ENCODE peak calls at places on chromosomes 4 and X, in nine cellular contexts. One of them, this sample, is unnamed.

GRCh38 chrX:9285342-9285771 is 179.5 kb upstream of the TBL1X start:
- DNase-seq in GM23248: no peak
- DNase-seq in OCI-LY7: no peak
- DNase-seq in PC-3: peak; percentile 32
- DNase-seq in HCT116: no peak
- DNase-seq in SK-N-SH: no peak
- DNase-seq in hepatocyte: no peak
- DNase-seq in neural progenitor cell: no peak
- DNase-seq in MM.1S: no peak
- DNase-seq in this sample: no peak

GRCh38 chr4:109682875-109683274 is 20.4 kb downstream of the CASP6 start:
- DNase-seq in GM23248: no peak
- DNase-seq in HCT116: no peak
- DNase-seq in PC-3: no peak
- DNase-seq in hepatocyte: no peak
- DNase-seq in neural progenitor cell: peak; percentile 55
- DNase-seq in MM.1S: no peak
- DNase-seq in OCI-LY7: no peak
- DNase-seq in SK-N-SH: no peak
- DNase-seq in this sample: peak; percentile 61

GRCh38 chr4:66443020-66443419 is 772.7 kb upstream of the EPHA5 start:
- DNase-seq in hepatocyte: no peak
- DNase-seq in neural progenitor cell: no peak
- DNase-seq in GM23248: no peak
- DNase-seq in SK-N-SH: no peak
- DNase-seq in PC-3: no peak
- DNase-seq in OCI-LY7: no peak
- DNase-seq in MM.1S: no peak
- DNase-seq in HCT116: no peak
- DNase-seq in this sample: no peak

GRCh38 chr4:150385606-150386005 is 196.3 kb upstream of the MAB21L2 start:
- DNase-seq in hepatocyte: peak; percentile 39
- DNase-seq in SK-N-SH: no peak
- DNase-seq in PC-3: peak; percentile 49
- DNase-seq in GM23248: peak; percentile 95
- DNase-seq in HCT116: no peak
- DNase-seq in neural progenitor cell: peak; percentile 21
- DNase-seq in OCI-LY7: no peak
- DNase-seq in MM.1S: no peak
- DNase-seq in this sample: peak; percentile 40

GRCh38 chr4:76758996-76759395 is 138.9 kb downstream of the SOWAHB start:
- DNase-seq in SK-N-SH: no peak
- DNase-seq in GM23248: peak; percentile 67
- DNase-seq in neural progenitor cell: no peak
- DNase-seq in MM.1S: no peak
- DNase-seq in HCT116: no peak
- DNase-seq in PC-3: no peak
- DNase-seq in hepatocyte: no peak
- DNase-seq in OCI-LY7: no peak
- DNase-seq in this sample: no peak

GRCh38 chr4:89549907-89550306 is 242.3 kb upstream of the GPRIN3 start:
- DNase-seq in GM23248: peak; percentile 30
- DNase-seq in HCT116: no peak
- DNase-seq in hepatocyte: no peak
- DNase-seq in SK-N-SH: no peak
- DNase-seq in neural progenitor cell: no peak
- DNase-seq in PC-3: peak; percentile 2
- DNase-seq in MM.1S: no peak
- DNase-seq in OCI-LY7: no peak
- DNase-seq in this sample: no peak

GRCh38 chr4:7052923-7053715 is 9.9 kb downstream of the TADA2B start:
- DNase-seq in PC-3: no peak
- DNase-seq in HCT116: no peak
- DNase-seq in SK-N-SH: no peak
- DNase-seq in GM23248: peak; percentile 72
- DNase-seq in hepatocyte: no peak
- DNase-seq in neural progenitor cell: no peak
- DNase-seq in MM.1S: no peak
- DNase-seq in OCI-LY7: no peak
- DNase-seq in this sample: no peak

GRCh38 chr4:40264995-40265909 is 68.4 kb downstream of the RHOH start:
- DNase-seq in GM23248: no peak
- DNase-seq in SK-N-SH: peak; percentile 67
- DNase-seq in OCI-LY7: peak; percentile 22
- DNase-seq in neural progenitor cell: peak; percentile 15
- DNase-seq in PC-3: no peak
- DNase-seq in MM.1S: peak; percentile 74
- DNase-seq in HCT116: no peak
- DNase-seq in hepatocyte: peak; percentile 30
- DNase-seq in this sample: no peak

GRCh38 chr4:8700576-8700975 is 108.0 kb downstream of the CPZ start:
- DNase-seq in PC-3: no peak
- DNase-seq in SK-N-SH: peak; percentile 23
- DNase-seq in HCT116: no peak
- DNase-seq in hepatocyte: no peak
- DNase-seq in OCI-LY7: no peak
- DNase-seq in GM23248: peak; percentile 6
- DNase-seq in MM.1S: no peak
- DNase-seq in neural progenitor cell: no peak
- DNase-seq in this sample: no peak

GRCh38 chr4:75940692-75941253 is at the start of gene NAAA:
- DNase-seq in OCI-LY7: peak; percentile 81
- DNase-seq in MM.1S: peak; percentile 85
- DNase-seq in hepatocyte: peak; percentile 76
- DNase-seq in SK-N-SH: peak; percentile 92
- DNase-seq in PC-3: peak; percentile 55
- DNase-seq in HCT116: peak; percentile 51
- DNase-seq in GM23248: peak; percentile 81
- DNase-seq in neural progenitor cell: peak; percentile 87
- DNase-seq in this sample: peak; percentile 93

GRCh38 chr4:104979083-104979760 is 167.5 kb upstream of the TET2 start:
- DNase-seq in GM23248: no peak
- DNase-seq in hepatocyte: no peak
- DNase-seq in SK-N-SH: no peak
- DNase-seq in neural progenitor cell: no peak
- DNase-seq in OCI-LY7: no peak
- DNase-seq in HCT116: no peak
- DNase-seq in PC-3: no peak
- DNase-seq in MM.1S: no peak
- DNase-seq in this sample: no peak

GRCh38 chrX:104430720-104431119 is 135.3 kb upstream of the IL1RAPL2 start:
- DNase-seq in PC-3: peak; percentile 43
- DNase-seq in SK-N-SH: no peak
- DNase-seq in GM23248: no peak
- DNase-seq in OCI-LY7: no peak
- DNase-seq in neural progenitor cell: no peak
- DNase-seq in MM.1S: no peak
- DNase-seq in HCT116: no peak
- DNase-seq in hepatocyte: no peak
- DNase-seq in this sample: no peak

GRCh38 chr4:83923341-83923740 is 387.4 kb downstream of the GPAT3 start:
- DNase-seq in PC-3: no peak
- DNase-seq in GM23248: no peak
- DNase-seq in SK-N-SH: no peak
- DNase-seq in hepatocyte: no peak
- DNase-seq in neural progenitor cell: no peak
- DNase-seq in MM.1S: no peak
- DNase-seq in HCT116: no peak
- DNase-seq in OCI-LY7: no peak
- DNase-seq in this sample: no peak

GRCh38 chr4:83922419-83922818 is 386.5 kb downstream of the GPAT3 start:
- DNase-seq in HCT116: no peak
- DNase-seq in SK-N-SH: no peak
- DNase-seq in OCI-LY7: no peak
- DNase-seq in neural progenitor cell: peak; percentile 8
- DNase-seq in PC-3: no peak
- DNase-seq in GM23248: no peak
- DNase-seq in hepatocyte: no peak
- DNase-seq in MM.1S: no peak
- DNase-seq in this sample: peak; percentile 60

GRCh38 chr4:83921124-83921523 is 385.2 kb downstream of the GPAT3 start:
- DNase-seq in GM23248: no peak
- DNase-seq in MM.1S: no peak
- DNase-seq in neural progenitor cell: no peak
- DNase-seq in OCI-LY7: no peak
- DNase-seq in PC-3: no peak
- DNase-seq in hepatocyte: no peak
- DNase-seq in SK-N-SH: no peak
- DNase-seq in HCT116: no peak
- DNase-seq in this sample: no peak

DNA sequence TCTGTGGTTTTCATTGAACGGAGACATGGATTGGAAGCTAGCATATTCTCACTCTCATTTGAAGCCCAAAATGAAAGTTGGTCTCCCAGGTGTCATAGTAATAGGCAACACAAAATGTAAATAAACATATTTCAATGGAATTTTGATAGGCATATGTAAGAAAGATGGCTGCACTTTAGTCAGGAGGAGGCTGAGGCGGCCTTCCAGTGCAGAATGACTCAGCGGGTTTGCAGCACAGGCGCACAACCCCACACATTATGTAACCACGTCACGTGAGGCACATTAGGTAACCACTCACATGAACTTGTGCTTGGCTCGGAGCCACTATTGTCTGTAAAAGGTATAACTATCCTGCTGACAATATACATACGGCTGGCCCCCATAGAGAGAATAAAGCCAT is 381.7 kb downstream of the GPAT3 start:
- DNase-seq in hepatocyte: peak; percentile 4
- DNase-seq in HCT116: no peak
- DNase-seq in OCI-LY7: peak; percentile 4
- DNase-seq in neural progenitor cell: no peak
- DNase-seq in SK-N-SH: no peak
- DNase-seq in MM.1S: no peak
- DNase-seq in GM23248: no peak
- DNase-seq in PC-3: no peak
- DNase-seq in this sample: peak; percentile 21
- TF ChIP-seq EZH2phosphoT487 in hepatocyte: no peak
- TF ChIP-seq EZH2phosphoT487 in HCT116: no peak
- TF ChIP-seq EZH2phosphoT487 in OCI-LY7: no peak
- TF ChIP-seq EZH2phosphoT487 in neural progenitor cell: no peak
- TF ChIP-seq EZH2phosphoT487 in SK-N-SH: no peak
- TF ChIP-seq EZH2phosphoT487 in MM.1S: no peak
- TF ChIP-seq EZH2phosphoT487 in GM23248: no peak
- TF ChIP-seq EZH2phosphoT487 in PC-3: no peak
- TF ChIP-seq EZH2phosphoT487 in this sample: no peak

GRCh38 chr4:41613362-41613761 is 75.4 kb downstream of the LIMCH1 start:
- DNase-seq in HCT116: no peak
- DNase-seq in GM23248: peak; percentile 40
- DNase-seq in MM.1S: no peak
- DNase-seq in neural progenitor cell: peak; percentile 45
- DNase-seq in SK-N-SH: no peak
- DNase-seq in hepatocyte: no peak
- DNase-seq in PC-3: no peak
- DNase-seq in OCI-LY7: no peak
- DNase-seq in this sample: peak; percentile 60

GRCh38 chr4:41609851-41610250 is 71.9 kb downstream of the LIMCH1 start:
- DNase-seq in MM.1S: no peak
- DNase-seq in OCI-LY7: no peak
- DNase-seq in GM23248: no peak
- DNase-seq in HCT116: no peak
- DNase-seq in neural progenitor cell: no peak
- DNase-seq in PC-3: no peak
- DNase-seq in SK-N-SH: no peak
- DNase-seq in hepatocyte: no peak
- DNase-seq in this sample: no peak

GRCh38 chr4:41611124-41611838 is 73.3 kb downstream of the LIMCH1 start:
- DNase-seq in hepatocyte: no peak
- DNase-seq in neural progenitor cell: no peak
- DNase-seq in OCI-LY7: no peak
- DNase-seq in HCT116: no peak
- DNase-seq in PC-3: peak; percentile 65
- DNase-seq in MM.1S: no peak
- DNase-seq in GM23248: no peak
- DNase-seq in SK-N-SH: no peak
- DNase-seq in this sample: no peak

GRCh38 chr4:41611881-41612871 is 74.2 kb downstream of the LIMCH1 start:
- DNase-seq in SK-N-SH: peak; percentile 44
- DNase-seq in MM.1S: no peak
- DNase-seq in GM23248: peak; percentile 60
- DNase-seq in PC-3: peak; percentile 92
- DNase-seq in HCT116: no peak
- DNase-seq in neural progenitor cell: peak; percentile 75
- DNase-seq in hepatocyte: peak; percentile 55
- DNase-seq in OCI-LY7: no peak
- DNase-seq in this sample: peak; percentile 68

GRCh38 chr4:41610474-41610873 is 72.5 kb downstream of the LIMCH1 start:
- DNase-seq in MM.1S: no peak
- DNase-seq in PC-3: no peak
- DNase-seq in SK-N-SH: no peak
- DNase-seq in OCI-LY7: no peak
- DNase-seq in neural progenitor cell: no peak
- DNase-seq in hepatocyte: no peak
- DNase-seq in GM23248: no peak
- DNase-seq in HCT116: no peak
- DNase-seq in this sample: no peak
- TF ChIP-seq EZH2phosphoT487 in MM.1S: no peak
- TF ChIP-seq EZH2phosphoT487 in PC-3: no peak
- TF ChIP-seq EZH2phosphoT487 in SK-N-SH: no peak
- TF ChIP-seq EZH2phosphoT487 in OCI-LY7: no peak
- TF ChIP-seq EZH2phosphoT487 in neural progenitor cell: no peak
- TF ChIP-seq EZH2phosphoT487 in hepatocyte: no peak
- TF ChIP-seq EZH2phosphoT487 in GM23248: no peak
- TF ChIP-seq EZH2phosphoT487 in HCT116: no peak
- TF ChIP-seq EZH2phosphoT487 in this sample: no peak

GRCh38 chrX:102765217-102765616 is 44.7 kb downstream of the GPRASP3 start:
- DNase-seq in neural progenitor cell: no peak
- DNase-seq in OCI-LY7: no peak
- DNase-seq in HCT116: no peak
- DNase-seq in GM23248: peak; percentile 69
- DNase-seq in MM.1S: no peak
- DNase-seq in hepatocyte: no peak
- DNase-seq in SK-N-SH: no peak
- DNase-seq in PC-3: peak; percentile 85
- DNase-seq in this sample: no peak

GRCh38 chrX:102767287-102767686 is 46.7 kb downstream of the GPRASP3 start:
- DNase-seq in hepatocyte: no peak
- DNase-seq in HCT116: no peak
- DNase-seq in OCI-LY7: no peak
- DNase-seq in SK-N-SH: no peak
- DNase-seq in neural progenitor cell: no peak
- DNase-seq in MM.1S: no peak
- DNase-seq in PC-3: no peak
- DNase-seq in GM23248: no peak
- DNase-seq in this sample: no peak

GRCh38 chrX:102768984-102769761 is 48.6 kb downstream of the GPRASP3 start:
- DNase-seq in HCT116: peak; percentile 89
- DNase-seq in neural progenitor cell: peak; percentile 88
- DNase-seq in OCI-LY7: peak; percentile 88
- DNase-seq in hepatocyte: peak; percentile 86
- DNase-seq in SK-N-SH: peak; percentile 75
- DNase-seq in GM23248: peak; percentile 80
- DNase-seq in MM.1S: peak; percentile 97
- DNase-seq in PC-3: peak; percentile 96
- DNase-seq in this sample: peak; percentile 88

GRCh38 chrX:102765794-102766193 is 45.3 kb downstream of the GPRASP3 start:
- DNase-seq in hepatocyte: peak; percentile 10
- DNase-seq in MM.1S: no peak
- DNase-seq in GM23248: peak; percentile 74
- DNase-seq in OCI-LY7: no peak
- DNase-seq in PC-3: peak; percentile 45
- DNase-seq in SK-N-SH: no peak
- DNase-seq in HCT116: no peak
- DNase-seq in neural progenitor cell: no peak
- DNase-seq in this sample: no peak
- TF ChIP-seq EZH2phosphoT487 in hepatocyte: no peak
- TF ChIP-seq EZH2phosphoT487 in MM.1S: no peak
- TF ChIP-seq EZH2phosphoT487 in GM23248: no peak
- TF ChIP-seq EZH2phosphoT487 in OCI-LY7: no peak
- TF ChIP-seq EZH2phosphoT487 in PC-3: no peak
- TF ChIP-seq EZH2phosphoT487 in SK-N-SH: no peak
- TF ChIP-seq EZH2phosphoT487 in HCT116: no peak
- TF ChIP-seq EZH2phosphoT487 in neural progenitor cell: no peak
- TF ChIP-seq EZH2phosphoT487 in this sample: no peak

GRCh38 chr4:6017800-6018199 is 431 bp downstream of the C4orf50 start:
- DNase-seq in GM23248: no peak
- DNase-seq in HCT116: no peak
- DNase-seq in hepatocyte: no peak
- DNase-seq in neural progenitor cell: no peak
- DNase-seq in SK-N-SH: no peak
- DNase-seq in MM.1S: no peak
- DNase-seq in PC-3: no peak
- DNase-seq in OCI-LY7: no peak
- DNase-seq in this sample: no peak
- TF ChIP-seq EZH2phosphoT487 in GM23248: no peak
- TF ChIP-seq EZH2phosphoT487 in HCT116: no peak
- TF ChIP-seq EZH2phosphoT487 in hepatocyte: no peak
- TF ChIP-seq EZH2phosphoT487 in neural progenitor cell: no peak
- TF ChIP-seq EZH2phosphoT487 in SK-N-SH: no peak
- TF ChIP-seq EZH2phosphoT487 in MM.1S: no peak
- TF ChIP-seq EZH2phosphoT487 in PC-3: no peak
- TF ChIP-seq EZH2phosphoT487 in OCI-LY7: no peak
- TF ChIP-seq EZH2phosphoT487 in this sample: no peak